ENCODE peak calls at places on chromosomes 1 and 21, in five cellular contexts. Z, X, Q, Y and I are unnamed samples.

GRCh38 chr1:9289724-9290493 is 2.8 kb upstream of the SPSB1 start:
- DNase-seq in Z (peak; percentile 91), X (peak; percentile 34), Q (no peak), Y (no peak), I (no peak)

GRCh38 chr1:219085082-219085481 is 88.6 kb upstream of the LYPLAL1 start:
- DNase-seq in Z (no peak), X (no peak), Q (no peak), Y (no peak), I (no peak)

GRCh38 chr1:55073187-55073916 is 34.0 kb downstream of the PCSK9 start:
- DNase-seq in Z (no peak), X (no peak), Q (no peak), Y (no peak), I (no peak)

GRCh38 chr21:43703068-43703880 is 15.7 kb upstream of the PDXK start:
- DNase-seq in Z (peak; percentile 83), X (no peak), Q (no peak), Y (peak; percentile 58), I (no peak)

GRCh38 chr1:54989473-54989872 is 9.0 kb downstream of the TMEM61 start:
- DNase-seq in Z (no peak), X (no peak), Q (no peak), Y (no peak), I (no peak)

GRCh38 chr1:12462586-12462985 is 155.4 kb downstream of the DHRS3 start:
- DNase-seq in Z (peak; percentile 49), X (no peak), Q (no peak), Y (no peak), I (no peak)

GRCh38 chr1:230186003-230186863 is 119.2 kb downstream of the GALNT2 start:
- DNase-seq in Z (no peak), X (no peak), Q (no peak), Y (no peak), I (no peak)

GRCh38 chr1:22428672-22429071 is 23.0 kb upstream of the ZBTB40 start:
- DNase-seq in Z (peak; percentile 28), X (no peak), Q (no peak), Y (no peak), I (no peak)

GRCh38 chr1:2821970-2822620 is 20.6 kb upstream of the TTC34 start:
- DNase-seq in Z (no peak), X (peak; percentile 41), Q (no peak), Y (peak; percentile 40), I (no peak)

GRCh38 chr1:234579967-234580366 is 30.0 kb downstream of the IRF2BP2 start:
- DNase-seq in Z (no peak), X (no peak), Q (no peak), Y (no peak), I (no peak)

GRCh38 chr1:9723926-9724325 is 72.4 kb downstream of the PIK3CD start:
- DNase-seq in Z (no peak), X (no peak), Q (no peak), Y (no peak), I (no peak)

GRCh38 chr1:25906644-25907300 is 553 bp upstream of the STMN1 start:
- DNase-seq in Z (peak; percentile 73), X (no peak), Q (no peak), Y (no peak), I (no peak)

GRCh38 chr1:25905680-25906643 is at the start of gene STMN1:
- DNase-seq in Z (peak; percentile 94), X (peak; percentile 96), Q (peak; percentile 97), Y (peak; percentile 92), I (peak; percentile 92)

GRCh38 chr1:25902462-25902861 is 3.8 kb downstream of the STMN1 start:
- DNase-seq in Z (no peak), X (no peak), Q (no peak), Y (no peak), I (no peak)

GRCh38 chr1:25904942-25905679 is 1.1 kb downstream of the STMN1 start:
- DNase-seq in Z (peak; percentile 97), X (peak; percentile 98), Q (peak; percentile 95), Y (peak; percentile 95), I (no peak)

GRCh38 chr1:25903986-25904385 is 2.2 kb downstream of the STMN1 start:
- DNase-seq in Z (no peak), X (no peak), Q (no peak), Y (no peak), I (no peak)
- H3K27ac ChIP-seq in Z (no peak overlapping the region), X (peak overlapping the region; percentile 94), Q (no peak overlapping the region), Y (no peak overlapping the region), I (no peak overlapping the region)

GRCh38 chr1:64124751-64125445 is 78.5 kb upstream of the UBE2U start:
- DNase-seq in Z (no peak), X (no peak), Q (no peak), Y (no peak), I (no peak)

GRCh38 chr1:64129708-64130107 is 73.7 kb upstream of the UBE2U start:
- DNase-seq in Z (no peak), X (no peak), Q (no peak), Y (no peak), I (no peak)

GRCh38 chr1:64131155-64131554 is 72.3 kb upstream of the UBE2U start:
- DNase-seq in Z (no peak), X (no peak), Q (no peak), Y (no peak), I (peak; percentile 44)

GRCh38 chr1:64126581-64126980 is 76.8 kb upstream of the UBE2U start:
- DNase-seq in Z (peak; percentile 55), X (no peak), Q (no peak), Y (no peak), I (no peak)

GRCh38 chr1:64127297-64127696 is 76.1 kb upstream of the UBE2U start:
- DNase-seq in Z (no peak), X (no peak), Q (no peak), Y (no peak), I (no peak)
- H3K27ac ChIP-seq in Z (no peak overlapping the region), X (no peak overlapping the region), Q (no peak overlapping the region), Y (no peak overlapping the region), I (no peak overlapping the region)

GRCh38 chr1:15151871-15152270 is 1.7 kb upstream of the TMEM51 start:
- DNase-seq in Z (no peak), X (no peak), Q (no peak), Y (no peak), I (no peak)
- H3K27ac ChIP-seq in Z (no peak overlapping the region), X (no peak overlapping the region), Q (no peak overlapping the region), Y (no peak overlapping the region), I (peak overlapping the region; percentile 96)

GRCh38 chr1:116151739-116152576 is 40.8 kb downstream of the MAB21L3 start:
- DNase-seq in Z (peak; percentile 87), X (peak; percentile 82), Q (peak; percentile 68), Y (peak; percentile 79), I (peak; percentile 93)
- H3K27ac ChIP-seq in Z (no peak overlapping the region), X (no peak overlapping the region), Q (no peak overlapping the region), Y (peak overlapping the region; percentile 67), I (peak overlapping the region; percentile 52)

DNA sequence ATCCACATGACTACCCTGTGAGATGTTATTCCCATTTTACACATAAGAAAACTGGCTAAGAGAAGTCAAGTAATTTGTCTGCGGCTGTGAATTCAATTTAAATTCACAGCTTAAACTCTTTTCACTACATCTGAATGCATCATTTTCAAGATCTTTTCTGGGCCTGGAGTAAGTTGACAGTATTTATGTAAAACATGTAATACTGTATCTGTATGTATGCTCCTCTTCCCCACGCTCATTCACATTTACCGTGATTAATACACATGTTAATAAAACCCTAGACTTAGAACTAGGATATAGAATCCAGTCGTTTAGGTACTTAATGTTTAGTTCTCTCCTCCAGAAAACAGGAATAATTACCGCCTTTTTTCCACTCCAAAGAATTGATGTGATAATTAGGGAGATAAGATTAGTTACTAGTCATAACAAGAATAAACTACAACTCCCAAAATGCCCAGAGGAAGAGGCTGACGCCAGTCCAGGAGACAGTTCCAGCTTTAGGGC is 442 bp upstream of the PPP1R12B start:
- DNase-seq in Z (no peak), X (no peak), Q (no peak), Y (no peak), I (no peak)
- H3K27ac ChIP-seq in Z (no peak overlapping the region), X (peak overlapping the region; percentile 66), Q (no peak overlapping the region), Y (peak overlapping the region; percentile 98), I (no peak overlapping the region)

DNA sequence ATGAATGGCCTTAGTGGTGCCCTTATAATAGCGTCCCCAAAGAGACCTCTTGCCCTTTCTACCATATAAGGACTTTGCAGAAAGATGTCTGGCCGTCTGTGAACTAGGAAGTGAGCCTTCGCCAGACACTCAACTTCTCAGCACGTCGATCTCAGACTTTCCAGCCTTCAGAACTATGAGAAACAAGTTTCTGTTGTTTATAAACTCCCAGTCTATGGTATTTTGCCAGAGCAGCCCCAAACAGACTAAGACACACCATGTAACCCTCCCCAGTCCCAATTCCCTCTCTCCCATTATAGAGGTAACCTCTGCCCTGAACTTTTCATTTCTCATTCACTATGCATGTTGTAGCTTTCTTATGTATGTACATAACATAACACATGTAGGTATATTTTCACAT is 55.7 kb downstream of the NID1 start:
- DNase-seq in Z (peak; percentile 16), X (no peak), Q (no peak), Y (no peak), I (no peak)
- H3K27ac ChIP-seq in Z (peak overlapping the region; percentile 59), X (no peak overlapping the region), Q (no peak overlapping the region), Y (peak overlapping the region; percentile 61), I (peak overlapping the region; percentile 81)

DNA sequence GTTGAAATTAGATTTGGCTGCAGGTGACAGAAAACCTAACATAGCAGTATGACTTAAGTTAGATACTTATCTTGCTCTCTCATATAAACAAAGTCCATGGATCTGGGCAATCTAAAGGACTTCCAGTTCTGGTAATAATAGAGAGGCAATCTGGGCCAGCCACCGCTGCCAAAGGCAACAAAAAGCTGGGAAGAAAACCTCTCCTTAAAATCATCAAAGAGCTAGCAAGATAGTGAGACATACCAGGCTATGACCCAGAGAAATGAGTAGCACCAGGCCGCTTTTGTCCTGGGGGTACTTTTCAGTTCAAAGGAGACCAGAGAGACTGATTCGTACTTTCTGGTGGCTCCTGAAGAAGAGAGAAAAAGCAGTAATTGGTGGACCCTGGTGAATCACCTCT is 125.3 kb downstream of the TBX19 start:
- DNase-seq in Z (no peak), X (no peak), Q (no peak), Y (no peak), I (peak; percentile 27)
- H3K27ac ChIP-seq in Z (no peak overlapping the region), X (no peak overlapping the region), Q (no peak overlapping the region), Y (no peak overlapping the region), I (no peak overlapping the region)

GRCh38 chr1:184559117-184559713 is 172.4 kb downstream of the C1orf21 start:
- DNase-seq in Z (no peak), X (no peak), Q (no peak), Y (no peak), I (no peak)

GRCh38 chr1:184567016-184567415 is 180.2 kb downstream of the C1orf21 start:
- DNase-seq in Z (no peak), X (no peak), Q (no peak), Y (no peak), I (no peak)

GRCh38 chr1:184563308-184563707 is 176.5 kb downstream of the C1orf21 start:
- DNase-seq in Z (no peak), X (no peak), Q (no peak), Y (no peak), I (no peak)

GRCh38 chr1:184558691-184559090 is 171.9 kb downstream of the C1orf21 start:
- DNase-seq in Z (no peak), X (no peak), Q (no peak), Y (no peak), I (no peak)

GRCh38 chr1:184562801-184563200 is 176.0 kb downstream of the C1orf21 start:
- DNase-seq in Z (no peak), X (no peak), Q (no peak), Y (no peak), I (no peak)
- H3K27ac ChIP-seq in Z (no peak overlapping the region), X (no peak overlapping the region), Q (no peak overlapping the region), Y (peak overlapping the region; percentile 55), I (peak overlapping the region; percentile 80)